ENCODE peak calls at places on chromosomes 3 and 15, in nine cellular contexts. M, K, V, H, R, D, B, E and Z are unnamed samples.

GRCh38 chr3:30448946-30449686 is 157.3 kb upstream of the TGFBR2 start:
- DNase-seq in H (no peak), B (no peak), D (no peak), V (no peak), M (no peak), E (no peak), K (no peak), R (no peak), Z (no peak)

GRCh38 chr3:56869157-56869889 is 67.6 kb upstream of the ARHGEF3 start:
- DNase-seq in R (no peak), K (no peak), H (no peak), D (no peak), E (no peak), V (no peak), M (no peak), B (no peak), Z (no peak)

GRCh38 chr3:59796486-59796885 is 746.7 kb upstream of the CFAP20DC start:
- DNase-seq in R (no peak), E (no peak), M (no peak), V (no peak), H (no peak), B (no peak), K (no peak), D (no peak), Z (no peak)

GRCh38 chr3:29322586-29322985 is 41.7 kb downstream of the RBMS3 start:
- DNase-seq in D (no peak), M (no peak), R (no peak), B (no peak), E (no peak), H (no peak), V (no peak), K (no peak), Z (no peak)

GRCh38 chr3:98770261-98771039 is 7.3 kb downstream of the ST3GAL6 start:
- DNase-seq in M (no peak), R (no peak), K (no peak), H (no peak), V (no peak), E (peak), B (no peak), D (no peak), Z (no peak)

GRCh38 chr3:45773044-45773443 is 23.3 kb downstream of the SLC6A20 start:
- DNase-seq in K (no peak), M (peak), B (no peak), E (no peak), H (no peak), V (no peak), R (no peak), D (no peak), Z (no peak)

GRCh38 chr3:112092439-112093179 is 6.4 kb downstream of the C3orf52 start:
- DNase-seq in K (no peak), D (peak), R (no peak), V (peak), B (peak), E (no peak), M (no peak), H (no peak), Z (no peak)

GRCh38 chr15:43471975-43472374 is 21.0 kb downstream of the TP53BP1 start:
- DNase-seq in E (no peak), V (no peak), H (no peak), K (no peak), R (no peak), M (no peak), B (no peak), D (no peak), Z (no peak)

GRCh38 chr3:18124501-18124900 is 300.6 kb downstream of the SATB1 start:
- DNase-seq in M (no peak), B (peak), R (no peak), E (no peak), K (no peak), V (peak), H (no peak), D (no peak), Z (no peak)

GRCh38 chr3:125231895-125232294 is 19.3 kb upstream of the SLC12A8 start:
- DNase-seq in H (no peak), R (no peak), B (peak), D (no peak), M (no peak), E (no peak), K (no peak), V (no peak), Z (no peak)

GRCh38 chr3:16203031-16203430 is 28.6 kb downstream of the GALNT15 start:
- DNase-seq in K (no peak), B (no peak), D (no peak), R (no peak), E (no peak), V (no peak), H (no peak), M (no peak), Z (no peak)

GRCh38 chr15:59437777-59438574 is at the start of gene FAM81A:
- DNase-seq in H (no peak), M (peak), B (peak), R (peak), E (peak), K (peak), V (no peak), D (peak), Z (peak)

GRCh38 chr3:53166781-53167291 is 5.8 kb downstream of the PRKCD start:
- DNase-seq in H (no peak), E (peak), D (no peak), M (no peak), B (peak), V (no peak), R (no peak), K (no peak), Z (peak)

GRCh38 chr3:101851072-101851471 is 1.8 kb downstream of the NFKBIZ start:
- DNase-seq in H (no peak), K (no peak), B (no peak), V (no peak), R (no peak), D (peak), E (no peak), M (no peak), Z (no peak)

GRCh38 chr15:31239409-31239808 is 87.2 kb upstream of the KLF13 start:
- DNase-seq in M (no peak), V (no peak), D (no peak), B (no peak), E (peak), K (no peak), H (no peak), R (no peak), Z (no peak)

GRCh38 chr3:179401561-179401960 is 49.7 kb downstream of the GNB4 start:
- DNase-seq in M (no peak), K (no peak), R (no peak), V (no peak), H (no peak), B (no peak), E (no peak), D (no peak), Z (no peak)

GRCh38 chr3:53711387-53711786 is 134.8 kb downstream of the CHDH start:
- DNase-seq in B (no peak), K (no peak), E (no peak), R (no peak), M (peak), H (no peak), D (no peak), V (no peak), Z (peak)

GRCh38 chr15:31338318-31338878 is 11.8 kb downstream of the KLF13 start:
- DNase-seq in D (peak), M (no peak), E (peak), B (peak), V (no peak), R (no peak), H (no peak), K (no peak), Z (peak)

GRCh38 chr3:179981646-179982045 is 55.1 kb downstream of the PEX5L start:
- DNase-seq in K (no peak), D (no peak), R (no peak), E (no peak), V (no peak), M (no peak), B (no peak), H (no peak), Z (no peak)

GRCh38 chr3:8882171-8882593 is 81.1 kb downstream of the RAD18 start:
- DNase-seq in M (no peak), B (no peak), R (no peak), H (no peak), D (no peak), K (peak), E (no peak), V (no peak), Z (no peak)

GRCh38 chr3:103218146-103218545 is 783.3 kb downstream of the ZPLD1 start:
- DNase-seq in R (no peak), M (no peak), B (no peak), V (no peak), H (no peak), K (peak), E (no peak), D (no peak), Z (no peak)

GRCh38 chr3:177776656-177777055 is 579.4 kb upstream of the TBL1XR1 start:
- DNase-seq in K (no peak), V (peak), D (no peak), B (peak), E (no peak), M (no peak), R (no peak), H (no peak), Z (no peak)

GRCh38 chr15:70907784-70908471 is 15.3 kb downstream of the LRRC49 start:
- DNase-seq in V (no peak), B (no peak), M (no peak), R (no peak), D (no peak), H (no peak), K (no peak), E (no peak), Z (no peak)

GRCh38 chr15:92140802-92141201 is 252.9 kb upstream of the ST8SIA2 start:
- DNase-seq in M (peak), H (no peak), R (no peak), B (no peak), V (no peak), K (no peak), D (no peak), E (no peak), Z (no peak)

GRCh38 chr3:153165211-153165815 is 3.3 kb downstream of the RAP2B start:
- DNase-seq in D (peak), R (no peak), E (no peak), B (peak), V (no peak), K (no peak), H (no peak), M (no peak), Z (no peak)

GRCh38 chr15:98177950-98178848 is 217.7 kb downstream of the ARRDC4 start:
- DNase-seq in M (no peak), B (peak), H (peak), R (peak), V (peak), D (peak), K (peak), E (no peak), Z (peak)

GRCh38 chr3:52845691-52846426 is 11.0 kb upstream of the MUSTN1 start:
- DNase-seq in E (peak), R (no peak), H (no peak), B (no peak), M (no peak), K (no peak), D (peak), V (no peak), Z (no peak)